ENCODE peak calls at places on chromosomes 4 and X, in eight cellular contexts. One of them, this sample, is unnamed. For H3K4me1, the result is how much of the 10 kb centered on the place peaks cover.

GRCh38 chrX:97155809-97156208 is 272.1 kb downstream of the RPA4 start:
- DNase-seq in Peyer's patch: no peak
- DNase-seq in CD8-positive, alpha-beta T cell: no peak
- DNase-seq in OCI-LY7: no peak
- DNase-seq in cardiac muscle cell: peak
- DNase-seq in hepatocyte: no peak
- DNase-seq in IMR-90: no peak
- DNase-seq in body of pancreas: no peak
- DNase-seq in this sample: no peak

GRCh38 chr4:4418676-4419370 is 31.9 kb downstream of the NSG1 start:
- DNase-seq in body of pancreas: no peak
- DNase-seq in hepatocyte: no peak
- DNase-seq in IMR-90: no peak
- DNase-seq in OCI-LY7: no peak
- DNase-seq in CD8-positive, alpha-beta T cell: no peak
- DNase-seq in Peyer's patch: no peak
- DNase-seq in cardiac muscle cell: no peak
- DNase-seq in this sample: no peak

GRCh38 chrX:150049647-150050046 is 111.4 kb upstream of the EOLA2 start:
- DNase-seq in cardiac muscle cell: no peak
- DNase-seq in body of pancreas: no peak
- DNase-seq in OCI-LY7: no peak
- DNase-seq in Peyer's patch: no peak
- DNase-seq in IMR-90: peak
- DNase-seq in hepatocyte: no peak
- DNase-seq in CD8-positive, alpha-beta T cell: no peak
- DNase-seq in this sample: no peak

GRCh38 chrX:145817666-145818521 is at the start of gene SLITRK2:
- DNase-seq in Peyer's patch: no peak
- DNase-seq in body of pancreas: peak
- DNase-seq in CD8-positive, alpha-beta T cell: no peak
- DNase-seq in hepatocyte: peak
- DNase-seq in IMR-90: no peak
- DNase-seq in cardiac muscle cell: peak
- DNase-seq in OCI-LY7: no peak
- DNase-seq in this sample: no peak

GRCh38 chr4:142512161-142512560 is 333.9 kb downstream of the INPP4B start:
- DNase-seq in Peyer's patch: no peak
- DNase-seq in cardiac muscle cell: no peak
- DNase-seq in OCI-LY7: no peak
- DNase-seq in CD8-positive, alpha-beta T cell: no peak
- DNase-seq in body of pancreas: no peak
- DNase-seq in IMR-90: peak
- DNase-seq in hepatocyte: no peak
- DNase-seq in this sample: no peak

GRCh38 chrX:40646489-40647306 is 663 bp downstream of the CXorf38 start:
- DNase-seq in IMR-90: peak
- DNase-seq in hepatocyte: peak
- DNase-seq in Peyer's patch: peak
- DNase-seq in cardiac muscle cell: peak
- DNase-seq in body of pancreas: peak
- DNase-seq in CD8-positive, alpha-beta T cell: no peak
- DNase-seq in OCI-LY7: peak
- DNase-seq in this sample: peak

GRCh38 chr4:188016754-188017153 is 21.2 kb downstream of the ZFP42 start:
- DNase-seq in CD8-positive, alpha-beta T cell: no peak
- DNase-seq in IMR-90: no peak
- DNase-seq in cardiac muscle cell: no peak
- DNase-seq in hepatocyte: no peak
- DNase-seq in body of pancreas: no peak
- DNase-seq in Peyer's patch: no peak
- DNase-seq in OCI-LY7: no peak
- DNase-seq in this sample: no peak

GRCh38 chr4:54165438-54165837 is 63.7 kb upstream of the PDGFRA start:
- DNase-seq in cardiac muscle cell: no peak
- DNase-seq in IMR-90: peak
- DNase-seq in hepatocyte: no peak
- DNase-seq in Peyer's patch: no peak
- DNase-seq in body of pancreas: no peak
- DNase-seq in CD8-positive, alpha-beta T cell: no peak
- DNase-seq in OCI-LY7: no peak
- DNase-seq in this sample: no peak

GRCh38 chr4:172881645-172882044 is 287.0 kb upstream of the GALNT7 start:
- DNase-seq in CD8-positive, alpha-beta T cell: no peak
- DNase-seq in body of pancreas: no peak
- DNase-seq in IMR-90: no peak
- DNase-seq in Peyer's patch: no peak
- DNase-seq in OCI-LY7: no peak
- DNase-seq in hepatocyte: no peak
- DNase-seq in cardiac muscle cell: no peak
- DNase-seq in this sample: no peak

GRCh38 chr4:169222768-169223167 is 48.0 kb downstream of the SH3RF1 start:
- DNase-seq in OCI-LY7: no peak
- DNase-seq in hepatocyte: peak
- DNase-seq in Peyer's patch: no peak
- DNase-seq in cardiac muscle cell: no peak
- DNase-seq in IMR-90: no peak
- DNase-seq in CD8-positive, alpha-beta T cell: no peak
- DNase-seq in body of pancreas: no peak
- DNase-seq in this sample: no peak
- H3K4me1 ChIP-seq in OCI-LY7: under half
- H3K4me1 ChIP-seq in hepatocyte: under half
- H3K4me1 ChIP-seq in Peyer's patch: under half
- H3K4me1 ChIP-seq in cardiac muscle cell: under half
- H3K4me1 ChIP-seq in IMR-90: under half
- H3K4me1 ChIP-seq in CD8-positive, alpha-beta T cell: under half
- H3K4me1 ChIP-seq in body of pancreas: under half
- H3K4me1 ChIP-seq in this sample: under half

DNA sequence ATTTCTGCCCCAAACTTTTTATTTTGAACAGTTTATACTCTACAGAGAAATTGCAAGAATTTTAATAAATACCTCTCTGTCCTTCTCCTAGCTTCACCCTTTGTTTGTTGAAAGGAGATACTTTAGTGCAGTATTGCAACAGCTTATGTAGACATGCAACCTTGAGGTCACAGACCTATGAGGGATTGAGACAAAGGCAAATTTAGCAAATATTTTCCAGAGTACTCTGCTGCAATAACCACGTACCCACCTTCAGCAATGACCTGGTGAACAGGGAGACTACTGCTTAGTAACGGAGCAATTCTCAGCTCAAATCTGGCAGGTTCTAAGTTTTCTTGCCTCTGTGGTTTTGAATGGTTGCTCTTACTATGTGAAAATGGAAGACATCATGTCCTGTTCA is 13.2 kb downstream of the FGA start:
- DNase-seq in CD8-positive, alpha-beta T cell: no peak
- DNase-seq in body of pancreas: no peak
- DNase-seq in cardiac muscle cell: no peak
- DNase-seq in OCI-LY7: no peak
- DNase-seq in hepatocyte: no peak
- DNase-seq in Peyer's patch: no peak
- DNase-seq in IMR-90: no peak
- DNase-seq in this sample: no peak
- H3K27ac ChIP-seq in CD8-positive, alpha-beta T cell: no peak
- H3K27ac ChIP-seq in body of pancreas: no peak
- H3K27ac ChIP-seq in cardiac muscle cell: no peak
- H3K27ac ChIP-seq in OCI-LY7: no peak
- H3K27ac ChIP-seq in hepatocyte: no peak
- H3K27ac ChIP-seq in Peyer's patch: no peak
- H3K27ac ChIP-seq in IMR-90: no peak
- H3K27ac ChIP-seq in this sample: no peak

DNA sequence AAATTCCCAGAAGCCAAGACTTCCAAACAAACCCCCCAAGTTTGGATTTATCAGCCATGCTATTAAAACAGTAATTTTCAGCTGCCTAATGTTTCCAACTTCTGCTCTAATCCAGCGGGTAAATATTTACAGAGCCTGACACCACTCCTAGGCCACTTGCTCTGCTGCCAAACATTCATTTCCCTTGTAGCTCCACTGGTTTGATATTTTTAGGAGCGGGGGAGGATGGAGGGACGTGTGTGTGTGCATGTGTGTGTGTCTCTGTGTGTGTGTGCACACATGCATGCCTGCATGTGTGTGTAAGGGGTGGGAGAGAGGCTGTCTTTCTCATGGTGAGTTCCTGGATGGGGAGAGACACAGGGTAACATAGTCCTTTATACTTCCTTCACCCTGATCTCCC is 115.7 kb upstream of the PJA1 start:
- DNase-seq in CD8-positive, alpha-beta T cell: no peak
- DNase-seq in hepatocyte: no peak
- DNase-seq in body of pancreas: peak
- DNase-seq in IMR-90: no peak
- DNase-seq in OCI-LY7: no peak
- DNase-seq in Peyer's patch: no peak
- DNase-seq in cardiac muscle cell: no peak
- DNase-seq in this sample: no peak
- H3K4me1 ChIP-seq in CD8-positive, alpha-beta T cell: under half
- H3K4me1 ChIP-seq in hepatocyte: under half
- H3K4me1 ChIP-seq in body of pancreas: under half
- H3K4me1 ChIP-seq in IMR-90: under half
- H3K4me1 ChIP-seq in OCI-LY7: under half
- H3K4me1 ChIP-seq in Peyer's patch: under half
- H3K4me1 ChIP-seq in cardiac muscle cell: under half
- H3K4me1 ChIP-seq in this sample: under half

GRCh38 chr4:186688150-186688943 is 35.3 kb downstream of the FAT1 start:
- DNase-seq in OCI-LY7: no peak
- DNase-seq in cardiac muscle cell: no peak
- DNase-seq in hepatocyte: no peak
- DNase-seq in CD8-positive, alpha-beta T cell: no peak
- DNase-seq in IMR-90: no peak
- DNase-seq in body of pancreas: no peak
- DNase-seq in Peyer's patch: no peak
- DNase-seq in this sample: no peak
- H3K27ac ChIP-seq in OCI-LY7: no peak
- H3K27ac ChIP-seq in cardiac muscle cell: no peak
- H3K27ac ChIP-seq in hepatocyte: no peak
- H3K27ac ChIP-seq in CD8-positive, alpha-beta T cell: no peak
- H3K27ac ChIP-seq in IMR-90: peak
- H3K27ac ChIP-seq in body of pancreas: peak
- H3K27ac ChIP-seq in Peyer's patch: no peak
- H3K27ac ChIP-seq in this sample: no peak

GRCh38 chr4:73870778-73871177 is 1.6 kb downstream of the CXCL1 start:
- DNase-seq in cardiac muscle cell: no peak
- DNase-seq in body of pancreas: no peak
- DNase-seq in OCI-LY7: no peak
- DNase-seq in Peyer's patch: no peak
- DNase-seq in IMR-90: no peak
- DNase-seq in CD8-positive, alpha-beta T cell: no peak
- DNase-seq in hepatocyte: no peak
- DNase-seq in this sample: no peak

GRCh38 chr4:73869130-73870055 is at the start of gene CXCL1:
- DNase-seq in cardiac muscle cell: peak
- DNase-seq in Peyer's patch: no peak
- DNase-seq in OCI-LY7: no peak
- DNase-seq in IMR-90: no peak
- DNase-seq in CD8-positive, alpha-beta T cell: no peak
- DNase-seq in hepatocyte: peak
- DNase-seq in body of pancreas: peak
- DNase-seq in this sample: peak

GRCh38 chr4:73871911-73872310 is 2.7 kb downstream of the CXCL1 start:
- DNase-seq in IMR-90: no peak
- DNase-seq in CD8-positive, alpha-beta T cell: no peak
- DNase-seq in cardiac muscle cell: no peak
- DNase-seq in body of pancreas: no peak
- DNase-seq in OCI-LY7: no peak
- DNase-seq in Peyer's patch: no peak
- DNase-seq in hepatocyte: no peak
- DNase-seq in this sample: no peak

GRCh38 chr4:73868206-73869129 is 725 bp upstream of the CXCL1 start:
- DNase-seq in cardiac muscle cell: no peak
- DNase-seq in Peyer's patch: no peak
- DNase-seq in body of pancreas: no peak
- DNase-seq in OCI-LY7: no peak
- DNase-seq in hepatocyte: no peak
- DNase-seq in CD8-positive, alpha-beta T cell: no peak
- DNase-seq in IMR-90: no peak
- DNase-seq in this sample: peak

GRCh38 chr4:73870260-73870659 is 1.1 kb downstream of the CXCL1 start:
- DNase-seq in hepatocyte: no peak
- DNase-seq in OCI-LY7: no peak
- DNase-seq in cardiac muscle cell: no peak
- DNase-seq in body of pancreas: no peak
- DNase-seq in IMR-90: no peak
- DNase-seq in CD8-positive, alpha-beta T cell: no peak
- DNase-seq in Peyer's patch: no peak
- DNase-seq in this sample: no peak
- H3K4me1 ChIP-seq in hepatocyte: under half
- H3K4me1 ChIP-seq in OCI-LY7: under half
- H3K4me1 ChIP-seq in cardiac muscle cell: under half
- H3K4me1 ChIP-seq in body of pancreas: under half
- H3K4me1 ChIP-seq in IMR-90: under half
- H3K4me1 ChIP-seq in CD8-positive, alpha-beta T cell: under half
- H3K4me1 ChIP-seq in Peyer's patch: under half
- H3K4me1 ChIP-seq in this sample: under half

GRCh38 chr4:152032722-152033131 is 271.9 kb upstream of the GATB start:
- DNase-seq in OCI-LY7: no peak
- DNase-seq in Peyer's patch: no peak
- DNase-seq in IMR-90: peak
- DNase-seq in body of pancreas: no peak
- DNase-seq in hepatocyte: peak
- DNase-seq in cardiac muscle cell: no peak
- DNase-seq in CD8-positive, alpha-beta T cell: no peak
- DNase-seq in this sample: no peak
- H3K27ac ChIP-seq in OCI-LY7: no peak
- H3K27ac ChIP-seq in Peyer's patch: no peak
- H3K27ac ChIP-seq in IMR-90: no peak
- H3K27ac ChIP-seq in body of pancreas: no peak
- H3K27ac ChIP-seq in hepatocyte: no peak
- H3K27ac ChIP-seq in cardiac muscle cell: no peak
- H3K27ac ChIP-seq in CD8-positive, alpha-beta T cell: no peak
- H3K27ac ChIP-seq in this sample: no peak

GRCh38 chr4:41205130-41205529 is 9.2 kb downstream of the APBB2 start:
- DNase-seq in body of pancreas: no peak
- DNase-seq in CD8-positive, alpha-beta T cell: no peak
- DNase-seq in OCI-LY7: no peak
- DNase-seq in Peyer's patch: no peak
- DNase-seq in IMR-90: no peak
- DNase-seq in hepatocyte: no peak
- DNase-seq in cardiac muscle cell: no peak
- DNase-seq in this sample: no peak
- H3K4me1 ChIP-seq in body of pancreas: under half
- H3K4me1 ChIP-seq in CD8-positive, alpha-beta T cell: under half
- H3K4me1 ChIP-seq in OCI-LY7: under half
- H3K4me1 ChIP-seq in Peyer's patch: under half
- H3K4me1 ChIP-seq in IMR-90: under half
- H3K4me1 ChIP-seq in hepatocyte: under half
- H3K4me1 ChIP-seq in cardiac muscle cell: under half
- H3K4me1 ChIP-seq in this sample: under half

GRCh38 chr4:83266689-83267088 is 17.9 kb downstream of the COQ2 start:
- DNase-seq in hepatocyte: no peak
- DNase-seq in body of pancreas: no peak
- DNase-seq in cardiac muscle cell: no peak
- DNase-seq in IMR-90: no peak
- DNase-seq in OCI-LY7: peak
- DNase-seq in Peyer's patch: no peak
- DNase-seq in CD8-positive, alpha-beta T cell: no peak
- DNase-seq in this sample: no peak
- H3K27ac ChIP-seq in hepatocyte: no peak
- H3K27ac ChIP-seq in body of pancreas: no peak
- H3K27ac ChIP-seq in cardiac muscle cell: no peak
- H3K27ac ChIP-seq in IMR-90: no peak
- H3K27ac ChIP-seq in OCI-LY7: no peak
- H3K27ac ChIP-seq in Peyer's patch: no peak
- H3K27ac ChIP-seq in CD8-positive, alpha-beta T cell: no peak
- H3K27ac ChIP-seq in this sample: no peak